ENCODE peak calls at places on chromosomes 13 and 19, in nine cellular contexts. One of them, this sample, is unnamed.

GRCh38 chr19:36120984-36121358 is 5.7 kb downstream of the TBCB start:
- DNase-seq in thoracic aorta: no peak
- DNase-seq in spleen: no peak
- DNase-seq in ascending aorta: no peak
- DNase-seq in psoas muscle: no peak
- DNase-seq in dorsolateral prefrontal cortex: no peak
- DNase-seq in heart right ventricle: no peak
- DNase-seq in IMR-90: no peak
- DNase-seq in left ventricle myocardium inferior: no peak
- DNase-seq in this sample: no peak

GRCh38 chr19:13154241-13154778 is 4.1 kb downstream of the IER2 start:
- DNase-seq in thoracic aorta: peak; percentile 93
- DNase-seq in spleen: peak; percentile 97
- DNase-seq in ascending aorta: peak; percentile 97
- DNase-seq in psoas muscle: peak; percentile 96
- DNase-seq in dorsolateral prefrontal cortex: peak; percentile 73
- DNase-seq in heart right ventricle: peak; percentile 88
- DNase-seq in IMR-90: peak; percentile 95
- DNase-seq in left ventricle myocardium inferior: peak; percentile 93
- DNase-seq in this sample: peak; percentile 75

GRCh38 chr19:13022859-13023636 is 27.8 kb downstream of the NFIX start:
- DNase-seq in thoracic aorta: no peak
- DNase-seq in spleen: no peak
- DNase-seq in ascending aorta: peak; percentile 93
- DNase-seq in psoas muscle: peak; percentile 87
- DNase-seq in dorsolateral prefrontal cortex: peak; percentile 87
- DNase-seq in heart right ventricle: peak; percentile 82
- DNase-seq in IMR-90: peak; percentile 95
- DNase-seq in left ventricle myocardium inferior: peak; percentile 87
- DNase-seq in this sample: peak; percentile 91

GRCh38 chr13:109955598-109955997 is 169.2 kb upstream of the IRS2 start:
- DNase-seq in thoracic aorta: no peak
- DNase-seq in spleen: no peak
- DNase-seq in ascending aorta: no peak
- DNase-seq in psoas muscle: no peak
- DNase-seq in dorsolateral prefrontal cortex: no peak
- DNase-seq in heart right ventricle: no peak
- DNase-seq in IMR-90: peak; percentile 53
- DNase-seq in left ventricle myocardium inferior: no peak
- DNase-seq in this sample: no peak

GRCh38 chr19:33235269-33235995 is 9.8 kb upstream of the SLC7A10 start:
- DNase-seq in thoracic aorta: peak; percentile 43
- DNase-seq in spleen: peak; percentile 93
- DNase-seq in ascending aorta: peak; percentile 89
- DNase-seq in psoas muscle: peak; percentile 76
- DNase-seq in dorsolateral prefrontal cortex: peak; percentile 76
- DNase-seq in heart right ventricle: peak; percentile 82
- DNase-seq in IMR-90: peak; percentile 55
- DNase-seq in left ventricle myocardium inferior: peak; percentile 81
- DNase-seq in this sample: peak; percentile 63

GRCh38 chr13:112733112-112733511 is 43.3 kb downstream of the ATP11A start:
- DNase-seq in thoracic aorta: no peak
- DNase-seq in spleen: peak; percentile 31
- DNase-seq in ascending aorta: no peak
- DNase-seq in psoas muscle: no peak
- DNase-seq in dorsolateral prefrontal cortex: no peak
- DNase-seq in heart right ventricle: no peak
- DNase-seq in IMR-90: no peak
- DNase-seq in left ventricle myocardium inferior: no peak
- DNase-seq in this sample: no peak

GRCh38 chr13:20446405-20446804 is 79.3 kb downstream of the CRYL1 start:
- DNase-seq in thoracic aorta: no peak
- DNase-seq in spleen: no peak
- DNase-seq in ascending aorta: no peak
- DNase-seq in psoas muscle: no peak
- DNase-seq in dorsolateral prefrontal cortex: no peak
- DNase-seq in heart right ventricle: no peak
- DNase-seq in IMR-90: no peak
- DNase-seq in left ventricle myocardium inferior: no peak
- DNase-seq in this sample: no peak

GRCh38 chr19:17829855-17830566 is 8.7 kb upstream of the INSL3 start:
- DNase-seq in thoracic aorta: no peak
- DNase-seq in spleen: no peak
- DNase-seq in ascending aorta: no peak
- DNase-seq in psoas muscle: no peak
- DNase-seq in dorsolateral prefrontal cortex: peak; percentile 59
- DNase-seq in heart right ventricle: no peak
- DNase-seq in IMR-90: peak; percentile 8
- DNase-seq in left ventricle myocardium inferior: no peak
- DNase-seq in this sample: no peak

GRCh38 chr19:10289836-10290438 is at the start of gene ICAM5:
- DNase-seq in thoracic aorta: no peak
- DNase-seq in spleen: peak; percentile 77
- DNase-seq in ascending aorta: no peak
- DNase-seq in psoas muscle: no peak
- DNase-seq in dorsolateral prefrontal cortex: peak; percentile 54
- DNase-seq in heart right ventricle: no peak
- DNase-seq in IMR-90: peak; percentile 42
- DNase-seq in left ventricle myocardium inferior: no peak
- DNase-seq in this sample: no peak

GRCh38 chr19:39446365-39447084 is 1.1 kb downstream of the SUPT5H start:
- DNase-seq in thoracic aorta: no peak
- DNase-seq in spleen: no peak
- DNase-seq in ascending aorta: no peak
- DNase-seq in psoas muscle: no peak
- DNase-seq in dorsolateral prefrontal cortex: no peak
- DNase-seq in heart right ventricle: no peak
- DNase-seq in IMR-90: no peak
- DNase-seq in left ventricle myocardium inferior: no peak
- DNase-seq in this sample: no peak
- H3K27ac ChIP-seq in thoracic aorta: peak overlapping the region; percentile 75
- H3K27ac ChIP-seq in spleen: peak overlapping the region; percentile 96
- H3K27ac ChIP-seq in ascending aorta: peak overlapping the region; percentile 96
- H3K27ac ChIP-seq in psoas muscle: peak overlapping the region; percentile 95
- H3K27ac ChIP-seq in dorsolateral prefrontal cortex: no peak overlapping the region
- H3K27ac ChIP-seq in heart right ventricle: no peak overlapping the region
- H3K27ac ChIP-seq in IMR-90: no peak overlapping the region
- H3K27ac ChIP-seq in left ventricle myocardium inferior: peak overlapping the region; percentile 94
- H3K27ac ChIP-seq in this sample: peak overlapping the region; percentile 96

GRCh38 chr13:34031629-34032028 is 213.7 kb downstream of the RFC3 start:
- DNase-seq in thoracic aorta: no peak
- DNase-seq in spleen: no peak
- DNase-seq in ascending aorta: no peak
- DNase-seq in psoas muscle: no peak
- DNase-seq in dorsolateral prefrontal cortex: no peak
- DNase-seq in heart right ventricle: no peak
- DNase-seq in IMR-90: no peak
- DNase-seq in left ventricle myocardium inferior: no peak
- DNase-seq in this sample: no peak
- H3K4me3 ChIP-seq in thoracic aorta: no peak overlapping the region
- H3K4me3 ChIP-seq in spleen: no peak overlapping the region
- H3K4me3 ChIP-seq in ascending aorta: no peak overlapping the region
- H3K4me3 ChIP-seq in psoas muscle: no peak overlapping the region
- H3K4me3 ChIP-seq in dorsolateral prefrontal cortex: no peak overlapping the region
- H3K4me3 ChIP-seq in heart right ventricle: no peak overlapping the region
- H3K4me3 ChIP-seq in IMR-90: no peak overlapping the region
- H3K4me3 ChIP-seq in left ventricle myocardium inferior: no peak overlapping the region
- H3K4me3 ChIP-seq in this sample: no peak overlapping the region

GRCh38 chr13:76014618-76015315 is 378.6 kb downstream of the LMO7 start:
- DNase-seq in thoracic aorta: no peak
- DNase-seq in spleen: no peak
- DNase-seq in ascending aorta: no peak
- DNase-seq in psoas muscle: no peak
- DNase-seq in dorsolateral prefrontal cortex: no peak
- DNase-seq in heart right ventricle: no peak
- DNase-seq in IMR-90: peak; percentile 80
- DNase-seq in left ventricle myocardium inferior: no peak
- DNase-seq in this sample: no peak

GRCh38 chr13:76020421-76020955 is 384.4 kb downstream of the LMO7 start:
- DNase-seq in thoracic aorta: no peak
- DNase-seq in spleen: no peak
- DNase-seq in ascending aorta: no peak
- DNase-seq in psoas muscle: no peak
- DNase-seq in dorsolateral prefrontal cortex: no peak
- DNase-seq in heart right ventricle: no peak
- DNase-seq in IMR-90: no peak
- DNase-seq in left ventricle myocardium inferior: no peak
- DNase-seq in this sample: no peak

GRCh38 chr13:76019421-76020044 is 383.4 kb downstream of the LMO7 start:
- DNase-seq in thoracic aorta: no peak
- DNase-seq in spleen: no peak
- DNase-seq in ascending aorta: no peak
- DNase-seq in psoas muscle: no peak
- DNase-seq in dorsolateral prefrontal cortex: peak; percentile 56
- DNase-seq in heart right ventricle: peak; percentile 12
- DNase-seq in IMR-90: no peak
- DNase-seq in left ventricle myocardium inferior: peak; percentile 11
- DNase-seq in this sample: no peak

GRCh38 chr13:76017861-76018556 is 381.9 kb downstream of the LMO7 start:
- DNase-seq in thoracic aorta: no peak
- DNase-seq in spleen: no peak
- DNase-seq in ascending aorta: no peak
- DNase-seq in psoas muscle: no peak
- DNase-seq in dorsolateral prefrontal cortex: no peak
- DNase-seq in heart right ventricle: no peak
- DNase-seq in IMR-90: no peak
- DNase-seq in left ventricle myocardium inferior: no peak
- DNase-seq in this sample: no peak

DNA sequence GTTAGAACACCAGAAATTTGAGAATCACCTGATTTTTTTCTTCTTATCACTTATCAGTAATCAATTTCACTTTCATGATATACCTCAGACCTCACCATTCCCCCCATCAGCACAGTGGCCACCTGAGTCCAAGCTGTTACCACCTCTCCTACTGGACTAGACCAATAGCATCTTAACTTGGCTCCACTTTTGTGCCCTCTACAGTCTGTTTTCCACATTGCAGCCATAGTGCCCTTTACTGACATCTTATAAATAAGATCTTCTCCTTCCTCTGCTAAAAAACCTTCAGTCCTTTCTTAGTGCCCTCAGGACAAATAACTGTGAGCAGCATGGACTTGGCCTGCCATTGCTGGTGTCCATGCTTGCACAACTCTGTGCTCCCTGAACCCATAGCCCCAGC is 380.7 kb downstream of the LMO7 start:
- DNase-seq in thoracic aorta: no peak
- DNase-seq in spleen: no peak
- DNase-seq in ascending aorta: no peak
- DNase-seq in psoas muscle: no peak
- DNase-seq in dorsolateral prefrontal cortex: no peak
- DNase-seq in heart right ventricle: no peak
- DNase-seq in IMR-90: peak; percentile 23
- DNase-seq in left ventricle myocardium inferior: no peak
- DNase-seq in this sample: no peak
- TF ChIP-seq CTCF in thoracic aorta: no peak
- TF ChIP-seq CTCF in spleen: no peak
- TF ChIP-seq CTCF in ascending aorta: no peak
- TF ChIP-seq CTCF in psoas muscle: no peak
- TF ChIP-seq CTCF in dorsolateral prefrontal cortex: peak; percentile 38
- TF ChIP-seq CTCF in heart right ventricle: peak; percentile 51
- TF ChIP-seq CTCF in IMR-90: peak; percentile 42
- TF ChIP-seq CTCF in left ventricle myocardium inferior: peak; percentile 55
- TF ChIP-seq CTCF in this sample: no peak

DNA sequence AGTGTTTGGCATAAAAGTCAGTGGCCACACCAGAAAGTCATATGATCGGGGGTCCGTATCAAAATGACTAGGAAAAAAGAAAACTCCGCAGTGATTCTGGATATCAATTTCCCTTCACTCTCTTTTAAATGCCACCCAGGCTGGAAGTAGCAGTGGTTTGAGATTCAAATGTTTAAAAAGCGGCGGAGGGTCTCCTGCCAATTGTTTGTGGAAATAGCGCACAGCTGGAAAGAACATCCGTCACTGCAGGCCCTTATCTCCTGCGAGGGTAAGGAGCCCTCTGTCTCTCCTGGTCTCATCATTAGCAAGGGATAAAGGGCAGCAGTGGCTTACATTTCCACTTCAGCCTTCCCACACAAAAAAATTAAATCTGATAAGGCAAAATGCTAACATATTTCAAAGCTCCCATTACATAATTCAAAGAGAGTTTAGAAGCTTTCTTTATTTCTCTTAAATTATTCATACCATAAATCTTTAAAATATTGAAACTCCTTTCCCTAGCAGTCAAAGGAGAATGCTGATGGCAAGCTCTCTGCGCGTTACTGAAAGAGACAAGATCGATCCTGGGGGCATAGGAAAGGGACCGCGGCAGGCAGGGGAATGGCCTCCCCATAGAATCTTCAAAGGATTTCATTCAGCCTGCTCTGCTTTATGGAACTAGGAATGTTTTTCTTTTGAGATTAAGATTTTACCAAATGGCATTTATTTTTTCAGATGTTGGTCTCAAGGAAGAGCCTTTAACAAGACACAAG is 35.0 kb downstream of the AMER2 start:
- DNase-seq in thoracic aorta: no peak
- DNase-seq in spleen: no peak
- DNase-seq in ascending aorta: no peak
- DNase-seq in psoas muscle: no peak
- DNase-seq in dorsolateral prefrontal cortex: no peak
- DNase-seq in heart right ventricle: no peak
- DNase-seq in IMR-90: no peak
- DNase-seq in left ventricle myocardium inferior: no peak
- DNase-seq in this sample: no peak
- H3K27ac ChIP-seq in thoracic aorta: no peak overlapping the region
- H3K27ac ChIP-seq in spleen: no peak overlapping the region
- H3K27ac ChIP-seq in ascending aorta: no peak overlapping the region
- H3K27ac ChIP-seq in psoas muscle: no peak overlapping the region
- H3K27ac ChIP-seq in dorsolateral prefrontal cortex: peak overlapping the region; percentile 85
- H3K27ac ChIP-seq in heart right ventricle: no peak overlapping the region
- H3K27ac ChIP-seq in IMR-90: no peak overlapping the region
- H3K27ac ChIP-seq in left ventricle myocardium inferior: no peak overlapping the region
- H3K27ac ChIP-seq in this sample: no peak overlapping the region